ENCODE peak calls at places on chromosomes 4 and X, in seven cellular contexts. K, X, J, F, H, Z and Y are unnamed samples.

GRCh38 chr4:14632041-14632440 is 370.2 kb upstream of the CPEB2 start:
- DNase-seq in J (no peak), F (no peak), X (no peak), H (no peak), K (no peak), Z (no peak), Y (no peak)

GRCh38 chr4:71472946-71473345 is 134.1 kb downstream of the SLC4A4 start:
- DNase-seq in J (peak), F (no peak), X (no peak), H (peak), Z (no peak), K (no peak), Y (no peak)

GRCh38 chrX:56783450-56783831 is 54.4 kb downstream of the NBDY start:
- DNase-seq in J (peak), F (no peak), K (peak), X (no peak), H (peak), Z (no peak), Y (peak)

GRCh38 chrX:15786930-15787329 is 3.4 kb upstream of the ZRSR2 start:
- DNase-seq in K (no peak), J (no peak), Z (no peak), X (no peak), H (no peak), F (no peak), Y (no peak)

GRCh38 chr4:29320947-29321583 is 1399.1 kb upstream of the PCDH7 start:
- DNase-seq in K (no peak), F (no peak), H (no peak), Z (no peak), X (no peak), J (no peak), Y (no peak)

GRCh38 chrX:113470166-113470565 is 629.5 kb upstream of the AMOT start:
- DNase-seq in H (no peak), F (no peak), X (no peak), J (no peak), K (no peak), Z (no peak), Y (no peak)

GRCh38 chrX:135437867-135438733 is 16.4 kb downstream of the SMIM10L2A start:
- DNase-seq in J (no peak), Z (peak), K (peak), X (no peak), H (no peak), F (no peak), Y (no peak)

GRCh38 chr4:66972087-66972486 is 573.2 kb downstream of the CENPC start:
- DNase-seq in Z (no peak), X (no peak), K (no peak), J (peak), F (no peak), H (no peak), Y (no peak)

GRCh38 chr4:35124116-35124515 is 1120.2 kb downstream of the ARAP2 start:
- DNase-seq in F (no peak), X (no peak), Z (no peak), K (no peak), J (peak), H (no peak), Y (no peak)

GRCh38 chr4:87444741-87445140 is 22.4 kb downstream of the NUDT9 start:
- DNase-seq in K (no peak), H (no peak), Z (no peak), J (no peak), X (no peak), F (no peak), Y (no peak)

GRCh38 chr4:162274354-162274753 is 110.6 kb upstream of the FSTL5 start:
- DNase-seq in K (no peak), J (no peak), F (no peak), Z (no peak), X (no peak), H (no peak), Y (no peak)

GRCh38 chrX:101550825-101551767 is 749 bp downstream of the ARMCX1 start:
- DNase-seq in F (peak), H (peak), Z (peak), K (peak), X (peak), J (peak), Y (peak)

GRCh38 chr4:113760094-113760851 is 1.3 kb downstream of the CAMK2D start:
- DNase-seq in X (peak), H (peak), F (peak), K (no peak), J (peak), Z (peak), Y (peak)

GRCh38 chr4:7295201-7295916 is 103.0 kb downstream of the SORCS2 start:
- DNase-seq in F (peak), Z (no peak), H (no peak), K (no peak), X (peak), J (peak), Y (peak)

GRCh38 chr4:184262901-184263300 is 45.2 kb upstream of the ENPP6 start:
- DNase-seq in J (peak), Z (no peak), F (no peak), K (no peak), X (no peak), H (peak), Y (no peak)

GRCh38 chrX:64792598-64793337 is 183.5 kb downstream of the ZC4H2 start:
- DNase-seq in Z (no peak), J (no peak), F (no peak), K (peak), H (no peak), X (no peak), Y (no peak)

GRCh38 chrX:129065895-129066294 is 457.4 kb downstream of the SMARCA1 start:
- DNase-seq in J (no peak), H (no peak), F (no peak), Z (no peak), K (no peak), X (no peak), Y (no peak)

GRCh38 chr4:79682801-79683217 is 274.8 kb upstream of the GK2 start:
- DNase-seq in J (peak), K (peak), X (no peak), H (peak), F (peak), Z (peak), Y (peak)

GRCh38 chr4:185424905-185425599 is 712 bp downstream of the UFSP2 start:
- DNase-seq in J (peak), X (no peak), H (peak), K (no peak), Z (peak), F (no peak), Y (no peak)